ENCODE peak calls at places on chromosomes 6 and 20, in six cellular contexts. I is endothelial cell of umbilical vein, H is transverse colon, M is sigmoid colon, G is GM23338, P is GM12878. K is an unnamed sample.

GRCh38 chr6:107594736-107595135 is 104.8 kb downstream of the SOBP start:
- DNase-seq in M (no peak), G (no peak), I (no peak), P (no peak), H (no peak), K (no peak)

GRCh38 chr20:20832715-20833114 is 120.3 kb upstream of the RALGAPA2 start:
- DNase-seq in M (no peak), H (no peak), G (peak), I (no peak), P (no peak), K (no peak)

GRCh38 chr20:32581839-32582658 is 3.1 kb downstream of the NOL4L start:
- DNase-seq in M (no peak), P (no peak), G (peak), H (no peak), I (no peak), K (no peak)

GRCh38 chr20:35511814-35512420 is 17.5 kb downstream of the C20orf173 start:
- DNase-seq in H (peak), M (no peak), G (peak), I (peak), P (no peak), K (no peak)

GRCh38 chr6:29850011-29850553 is 22.5 kb downstream of the HLA-G start:
- DNase-seq in H (peak), P (no peak), M (peak), G (peak), I (no peak), K (no peak)

GRCh38 chr6:56671651-56672461 is 29.2 kb upstream of the DST start:
- DNase-seq in G (no peak), M (no peak), H (peak), I (peak), P (no peak), K (peak)

GRCh38 chr6:132362318-132363185 is 38.7 kb downstream of the MOXD1 start:
- DNase-seq in I (peak), H (no peak), G (no peak), P (no peak), M (no peak), K (no peak)

GRCh38 chr6:30818426-30818841 is 65.9 kb upstream of the DDR1 start:
- DNase-seq in P (no peak), M (no peak), G (no peak), I (peak), H (no peak), K (no peak)

GRCh38 chr6:15515226-15515625 is 147.6 kb downstream of the DTNBP1 start:
- DNase-seq in H (no peak), P (no peak), G (no peak), M (no peak), I (no peak), K (no peak)

GRCh38 chr20:53569606-53570307 is 23.9 kb downstream of the ZNF217 start:
- DNase-seq in P (no peak), G (no peak), I (no peak), M (no peak), H (no peak), K (peak)

GRCh38 chr6:75287424-75287823 is 2.8 kb upstream of the TMEM30A start:
- DNase-seq in I (no peak), M (no peak), P (no peak), G (no peak), H (no peak), K (no peak)

GRCh38 chr6:31086788-31087440 is 25.5 kb downstream of the C6orf15 start:
- DNase-seq in G (no peak), H (no peak), I (peak), P (no peak), M (no peak), K (no peak)

GRCh38 chr20:36773123-36773547 is 428 bp downstream of the DSN1 start:
- DNase-seq in H (no peak), I (peak), P (no peak), M (no peak), G (no peak), K (no peak)

GRCh38 chr6:67112120-67112519 is 1405.1 kb upstream of the EYS start:
- DNase-seq in P (no peak), G (peak), H (no peak), I (no peak), M (no peak), K (no peak)

GRCh38 chr6:128498244-128498643 is 22.2 kb downstream of the PTPRK start:
- DNase-seq in M (no peak), P (no peak), H (no peak), G (no peak), I (no peak), K (no peak)

GRCh38 chr6:41428995-41429417 is 93.6 kb downstream of the NCR2 start:
- DNase-seq in H (peak), I (no peak), G (peak), P (no peak), M (peak), K (no peak)

GRCh38 chr6:16064687-16065086 is 64.2 kb upstream of the MYLIP start:
- DNase-seq in P (no peak), M (no peak), I (no peak), G (peak), H (no peak), K (no peak)

GRCh38 chr6:43076093-43076927 is at the start of gene PTK7:
- DNase-seq in G (peak), I (peak), M (no peak), P (no peak), H (no peak), K (peak)

GRCh38 chr6:105509506-105510331 is 106.8 kb upstream of the PREP start:
- DNase-seq in H (no peak), P (no peak), M (no peak), G (peak), I (no peak), K (no peak)

GRCh38 chr20:42634096-42634495 is 555.6 kb downstream of the PTPRT start:
- DNase-seq in M (no peak), P (no peak), I (no peak), H (no peak), G (no peak), K (no peak)

GRCh38 chr20:59324441-59324840 is 24.0 kb downstream of the EDN3 start:
- DNase-seq in I (no peak), G (no peak), M (no peak), H (no peak), P (no peak), K (no peak)

GRCh38 chr20:23162887-23163286 is 76.8 kb upstream of the CD93 start:
- DNase-seq in M (peak), I (no peak), G (no peak), P (no peak), H (no peak), K (no peak)

GRCh38 chr6:26319405-26320128 is 45.4 kb upstream of the BTN3A2 start:
- DNase-seq in I (no peak), H (no peak), P (no peak), M (no peak), G (peak), K (no peak)

GRCh38 chr6:134169881-134170486 is 117.6 kb upstream of the SLC2A12 start:
- DNase-seq in G (no peak), P (no peak), I (no peak), H (no peak), M (no peak), K (no peak)

GRCh38 chr6:158565482-158566040 is 5.7 kb downstream of the TMEM181 start:
- DNase-seq in G (no peak), P (no peak), I (no peak), H (no peak), M (no peak), K (no peak)

GRCh38 chr6:132404330-132404729 is 3.1 kb upstream of the MOXD1 start:
- DNase-seq in P (no peak), I (no peak), G (no peak), H (no peak), M (no peak), K (no peak)

GRCh38 chr20:62025832-62026563 is 39.7 kb downstream of the TAF4 start:
- DNase-seq in M (no peak), H (no peak), G (no peak), I (peak), P (no peak), K (no peak)

GRCh38 chr6:143236151-143236788 is 175.6 kb downstream of the AIG1 start:
- DNase-seq in G (peak), I (no peak), M (no peak), P (no peak), H (no peak), K (no peak)

GRCh38 chr20:45867811-45868176 is 10.4 kb downstream of the ZSWIM3 start:
- DNase-seq in H (no peak), I (peak), M (no peak), P (no peak), G (no peak), K (no peak)

GRCh38 chr6:133938533-133938932 is 14.5 kb upstream of the TBPL1 start:
- DNase-seq in P (no peak), G (no peak), H (no peak), M (no peak), I (no peak), K (no peak)

GRCh38 chr20:48047453-48047852 is 262.2 kb upstream of the SULF2 start:
- DNase-seq in G (no peak), I (no peak), P (no peak), H (no peak), M (no peak), K (no peak)

GRCh38 chr20:9250511-9250910 is 181.6 kb downstream of the PLCB4 start:
- DNase-seq in G (no peak), I (no peak), H (no peak), P (no peak), M (no peak), K (no peak)

GRCh38 chr20:6008254-6008653 is 45.6 kb downstream of the LRRN4 start:
- DNase-seq in M (peak), P (no peak), H (peak), I (peak), G (no peak), K (peak)
- TF ChIP-seq POLR2AphosphoS5 in M (peak), P (no peak), H (peak), I (no peak), G (no peak), K (no peak)

GRCh38 chr6:152135755-152136448 is 328.4 kb downstream of the ESR1 start:
- DNase-seq in I (no peak), G (no peak), P (no peak), M (no peak), H (no peak), K (no peak)

GRCh38 chr6:152129606-152130249 is 322.2 kb downstream of the ESR1 start:
- DNase-seq in H (no peak), P (no peak), M (no peak), G (peak), I (peak), K (no peak)

GRCh38 chr6:152124432-152125074 is 317.1 kb downstream of the ESR1 start:
- DNase-seq in H (no peak), I (peak), G (peak), M (no peak), P (no peak), K (no peak)

GRCh38 chr6:152127429-152128165 is 320.1 kb downstream of the ESR1 start:
- DNase-seq in P (no peak), I (no peak), M (no peak), H (no peak), G (no peak), K (no peak)

GRCh38 chr6:152130441-152130840 is 323.0 kb downstream of the ESR1 start:
- DNase-seq in H (no peak), P (no peak), I (peak), G (no peak), M (no peak), K (no peak)
- H3K27ac ChIP-seq in H (peak), P (no peak), I (no peak), G (no peak), M (peak), K (peak)

DNA sequence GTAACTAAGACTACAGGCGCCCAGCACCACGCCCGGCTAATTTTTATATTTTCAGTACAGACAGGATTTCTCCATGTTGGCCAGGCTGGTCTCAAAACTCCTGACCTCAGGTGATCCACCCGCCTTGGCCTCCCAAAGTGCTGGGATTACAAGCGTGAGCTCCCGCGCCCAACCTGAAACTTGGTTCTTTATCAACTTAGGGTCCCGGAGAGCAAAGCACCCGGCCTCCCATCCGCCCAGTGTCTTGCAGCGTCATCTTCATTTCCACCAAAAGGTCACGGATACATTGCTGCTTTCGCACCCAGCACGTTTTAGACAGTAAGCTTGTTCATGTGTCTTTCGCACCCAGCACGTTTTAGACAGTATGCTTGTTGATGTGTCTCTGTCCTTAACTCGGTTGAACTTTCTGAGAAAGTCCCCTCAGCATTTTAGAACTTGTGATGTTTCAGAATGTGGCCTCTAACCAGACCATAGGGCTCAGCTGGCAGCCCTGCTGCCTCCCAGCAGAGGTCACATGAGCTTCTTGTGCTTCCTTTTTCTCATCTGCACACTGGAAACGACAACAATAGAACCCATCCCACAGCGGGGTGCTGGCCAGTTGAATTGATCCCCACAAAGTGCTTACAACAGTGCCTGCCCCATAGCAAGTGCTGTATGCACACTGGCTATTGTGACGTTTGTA is 48.8 kb downstream of the PRR18 start:
- DNase-seq in I (no peak), G (peak), P (no peak), M (no peak), H (peak), K (no peak)
- TF ChIP-seq POLR2AphosphoS5 in I (no peak), G (no peak), P (no peak), M (no peak), H (no peak), K (no peak)

DNA sequence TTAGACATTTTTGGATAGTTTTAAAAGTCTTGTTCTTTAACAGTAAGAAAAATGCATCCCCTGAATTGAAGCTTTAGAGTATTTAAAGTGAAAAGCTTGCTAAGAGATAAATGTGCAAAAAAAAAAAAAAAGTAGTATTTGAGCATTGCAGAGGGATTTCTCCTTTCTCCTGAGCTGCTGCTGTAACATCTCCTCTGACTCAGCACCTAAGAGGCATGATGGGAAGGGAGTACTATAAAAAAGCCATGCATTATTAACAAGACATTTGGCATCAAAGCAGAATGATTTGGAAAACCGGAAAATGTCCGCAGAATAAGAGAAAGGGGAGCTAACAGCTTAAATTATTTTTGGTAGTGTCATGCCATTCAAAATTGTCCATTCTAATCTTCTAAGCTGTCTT is 27.9 kb downstream of the B4GALT5 start:
- DNase-seq in H (no peak), P (no peak), G (no peak), I (no peak), M (no peak), K (no peak)
- H3K27ac ChIP-seq in H (peak), P (no peak), G (peak), I (no peak), M (peak), K (no peak)

GRCh38 chr20:3801846-3802245 is 5.7 kb downstream of the CDC25B start:
- DNase-seq in H (no peak), I (no peak), P (no peak), M (no peak), G (no peak), K (no peak)
- TF ChIP-seq POLR2AphosphoS5 in H (no peak), I (no peak), P (no peak), M (no peak), G (no peak), K (no peak)

GRCh38 chr6:7140631-7141366 is 33.0 kb downstream of the RREB1 start:
- DNase-seq in P (no peak), M (peak), H (peak), G (peak), I (peak), K (peak)
- H3K27ac ChIP-seq in P (peak), M (peak), H (peak), G (peak), I (peak), K (peak)

GRCh38 chr6:2634151-2634964 is 116.4 kb downstream of the MYLK4 start:
- DNase-seq in P (no peak), I (peak), H (peak), G (peak), M (peak), K (peak)
- TF ChIP-seq POLR2AphosphoS5 in P (no peak), I (peak), H (no peak), G (no peak), M (peak), K (peak)

GRCh38 chr6:7216941-7217621 is 95.9 kb downstream of the SSR1 start:
- DNase-seq in G (peak), I (no peak), H (no peak), M (no peak), P (no peak), K (no peak)

GRCh38 chr6:7215798-7216231 is 97.2 kb downstream of the SSR1 start:
- DNase-seq in H (no peak), G (no peak), I (no peak), M (no peak), P (no peak), K (no peak)

GRCh38 chr6:7213416-7213815 is 99.6 kb downstream of the SSR1 start:
- DNase-seq in P (no peak), I (no peak), M (no peak), H (no peak), G (no peak), K (no peak)

GRCh38 chr6:7214400-7214940 is 98.5 kb downstream of the SSR1 start:
- DNase-seq in H (no peak), I (no peak), M (no peak), P (no peak), G (no peak), K (no peak)

DNA sequence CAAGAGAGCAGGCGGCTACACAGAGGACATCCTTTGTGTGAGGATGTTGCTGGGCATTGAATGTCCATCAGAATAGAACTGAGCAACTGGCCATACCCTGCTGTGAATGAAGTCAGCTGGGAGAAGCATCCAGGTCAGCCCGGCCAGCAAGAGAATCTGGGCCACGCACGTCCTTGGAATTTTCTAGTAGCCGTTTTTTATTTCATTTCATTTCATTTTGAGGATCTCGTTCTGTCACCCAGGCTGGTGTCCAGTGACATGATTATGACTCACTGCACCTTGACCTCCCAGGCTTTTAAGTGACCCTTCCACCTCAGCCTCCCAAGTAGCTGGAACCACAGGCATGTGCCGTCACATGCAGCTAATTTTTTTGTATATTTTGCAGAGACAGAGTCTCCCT is 97.9 kb downstream of the SSR1 start:
- DNase-seq in H (no peak), M (no peak), I (no peak), P (no peak), G (no peak), K (no peak)
- H3K27ac ChIP-seq in H (no peak), M (no peak), I (no peak), P (no peak), G (no peak), K (no peak)